ENCODE peak calls at places on chromosomes 6 and 20, in five cellular contexts. I is MM.1S, O is neural progenitor cell, Q is adrenal gland, K is tibial nerve. P is an unnamed sample. For H3K4me1, the result is how much of the 10 kb centered on the place peaks cover.

GRCh38 chr6:135496805-135497411 is 632 bp downstream of the AHI1 start:
- DNase-seq in K (no peak), I (no peak), O (no peak), Q (no peak), P (no peak)

GRCh38 chr6:52571099-52571755 is 5.6 kb downstream of the TRAM2 start:
- DNase-seq in O (no peak), K (no peak), I (no peak), Q (no peak), P (no peak)

GRCh38 chr6:15441215-15441868 is 195.5 kb downstream of the JARID2 start:
- DNase-seq in I (peak), K (no peak), O (peak), Q (peak), P (no peak)

GRCh38 chr6:6319947-6320811 is at the start of gene F13A1:
- DNase-seq in I (no peak), K (no peak), O (peak), Q (peak), P (no peak)

GRCh38 chr6:3271756-3272155 is 13.0 kb downstream of the PSMG4 start:
- DNase-seq in Q (no peak), O (no peak), I (no peak), K (no peak), P (no peak)

GRCh38 chr20:62838511-62838910 is 21.7 kb downstream of the COL9A3 start:
- DNase-seq in K (no peak), O (no peak), Q (peak), I (no peak), P (no peak)

GRCh38 chr6:167094820-167095637 is 27.9 kb upstream of the CCR6 start:
- DNase-seq in K (no peak), O (no peak), I (peak), Q (no peak), P (no peak)

GRCh38 chr6:128569737-128570438 is 49.5 kb upstream of the PTPRK start:
- DNase-seq in I (no peak), Q (no peak), O (peak), K (no peak), P (no peak)

GRCh38 chr6:116370717-116371383 is at the start of gene DSE:
- DNase-seq in K (peak), Q (peak), I (peak), O (peak), P (no peak)

GRCh38 chr6:132253211-132253610 is 148.1 kb downstream of the MOXD1 start:
- DNase-seq in Q (no peak), O (no peak), K (no peak), I (no peak), P (no peak)

GRCh38 chr6:169661357-169661756 is 40.5 kb downstream of the WDR27 start:
- DNase-seq in K (no peak), Q (no peak), I (no peak), O (no peak), P (no peak)

GRCh38 chr20:41889125-41889870 is 271.1 kb upstream of the CHD6 start:
- DNase-seq in I (no peak), K (no peak), Q (no peak), O (peak), P (no peak)

GRCh38 chr20:63117151-63117550 is 98.8 kb downstream of the YTHDF1 start:
- DNase-seq in O (no peak), I (no peak), Q (no peak), K (no peak), P (no peak)

GRCh38 chr6:36642913-36643817 is 35.3 kb upstream of the CDKN1A start:
- DNase-seq in I (no peak), Q (peak), O (no peak), K (peak), P (no peak)

GRCh38 chr6:123838612-123839279 is 35.1 kb downstream of the NKAIN2 start:
- DNase-seq in Q (no peak), I (no peak), O (no peak), K (no peak), P (no peak)

GRCh38 chr6:41702089-41702745 is 33.2 kb downstream of the TFEB start:
- DNase-seq in O (no peak), Q (no peak), I (no peak), K (no peak), P (no peak)

GRCh38 chr20:17873410-17874270 is 95.0 kb downstream of the SNX5 start:
- DNase-seq in O (peak), Q (peak), K (peak), I (no peak), P (no peak)

GRCh38 chr6:89200706-89201215 is 16.4 kb downstream of the GABRR1 start:
- DNase-seq in K (no peak), O (no peak), Q (no peak), I (no peak), P (no peak)

GRCh38 chr6:111604259-111605099 is 1.2 kb downstream of the TRAF3IP2 start:
- DNase-seq in I (no peak), Q (peak), O (peak), K (peak), P (no peak)
- H3K4me1 ChIP-seq in I (under half), Q (half or more), O (under half), K (half or more), P (half or more)

GRCh38 chr6:164034602-164035140 is 620.2 kb downstream of the QKI start:
- DNase-seq in O (no peak), I (no peak), Q (no peak), K (no peak), P (no peak)
- H3K27ac ChIP-seq in O (no peak), I (no peak), Q (no peak), K (no peak), P (no peak)

GRCh38 chr6:57172136-57173055 is at the start of gene BAG2:
- DNase-seq in K (peak), I (peak), O (peak), Q (peak), P (peak)
- TF ChIP-seq CTCF in K (peak), I (no peak), O (peak), Q (peak), P (peak)

GRCh38 chr6:111844921-111845320 is 28.3 kb downstream of the FYN start:
- DNase-seq in Q (no peak), O (peak), K (no peak), I (peak), P (no peak)
- H3K4me1 ChIP-seq in Q (under half), O (half or more), K (half or more), I (under half), P (under half)